ENCODE peak calls at places on chromosomes 4 and X, in six cellular contexts. V is body of pancreas; C is smooth muscle cell of the brain vasculature; K is head of caudate nucleus; Z is stimulated activated CD4-positive, alpha-beta T cell treated with anti-CD3 and anti-CD28 coated beads, Interleukin-4, amount 100 ng/mL, for 48 hours; E is choroid plexus epithelial cell. I is an unnamed sample.

GRCh38 chr4:146975535-146975934 is 29.9 kb upstream of the TTC29 start:
- DNase-seq in V (no peak), K (no peak), C (no peak), E (no peak), Z (no peak), I (no peak)

GRCh38 chr4:153535735-153536494 is 69.8 kb downstream of the TMEM131L start:
- DNase-seq in C (no peak), K (no peak), V (no peak), E (no peak), Z (no peak), I (no peak)

GRCh38 chr4:140213736-140214135 is 59.8 kb upstream of the MAML3 start:
- DNase-seq in K (no peak), E (peak), C (no peak), Z (no peak), V (no peak), I (no peak)

GRCh38 chr4:143347495-143347894 is 10.8 kb downstream of the GAB1 start:
- DNase-seq in E (no peak), K (no peak), Z (no peak), C (no peak), V (no peak), I (no peak)

GRCh38 chrX:144334577-144334976 is 450.7 kb downstream of the UBE2NL start:
- DNase-seq in K (no peak), C (no peak), V (no peak), E (no peak), Z (no peak), I (no peak)

GRCh38 chr4:182144621-182145359 is 98.4 kb upstream of the TENM3 start:
- DNase-seq in C (no peak), K (peak), E (no peak), Z (no peak), V (peak), I (peak)

GRCh38 chrX:39689374-39690104 is 408.2 kb downstream of the BCOR start:
- DNase-seq in K (no peak), E (no peak), V (no peak), C (no peak), Z (no peak), I (no peak)

GRCh38 chr4:990746-991367 is 2.3 kb downstream of the SLC26A1 start:
- DNase-seq in Z (no peak), E (no peak), K (no peak), V (no peak), C (no peak), I (no peak)

GRCh38 chrX:150503898-150504219 is 64.6 kb upstream of the MTM1 start:
- DNase-seq in Z (no peak), V (peak), E (no peak), K (no peak), C (no peak), I (no peak)

GRCh38 chr4:73734405-73735070 is 5.8 kb upstream of the CXCL8 start:
- DNase-seq in Z (no peak), V (no peak), C (no peak), E (peak), K (no peak), I (peak)

GRCh38 chrX:24025741-24026402 is 1.1 kb downstream of the KLHL15 start:
- DNase-seq in V (peak), K (no peak), C (no peak), Z (no peak), E (peak), I (no peak)

GRCh38 chr4:102213031-102213430 is 132.3 kb downstream of the SLC39A8 start:
- DNase-seq in E (no peak), Z (no peak), C (no peak), V (no peak), K (no peak), I (no peak)

I was measured in SJSA1.